ENCODE peak calls at places on chromosome 19, in nine cellular contexts. One of them, this sample, is unnamed.

GRCh38 chr19:44059229-44059628 is 7.4 kb downstream of the ZNF223 start:
- DNase-seq in neural progenitor cell: no peak
- DNase-seq in HCT116: no peak
- DNase-seq in dorsolateral prefrontal cortex: no peak
- DNase-seq in psoas muscle: no peak
- DNase-seq in transverse colon: no peak
- DNase-seq in A549: no peak
- DNase-seq in lower lobe of right lung: no peak
- DNase-seq in heart right ventricle: no peak
- DNase-seq in this sample: no peak

GRCh38 chr19:3687774-3688706 is 12.2 kb downstream of the PIP5K1C start:
- DNase-seq in neural progenitor cell: peak; percentile 47
- DNase-seq in HCT116: no peak
- DNase-seq in dorsolateral prefrontal cortex: peak; percentile 87
- DNase-seq in psoas muscle: no peak
- DNase-seq in transverse colon: peak; percentile 54
- DNase-seq in A549: no peak
- DNase-seq in lower lobe of right lung: peak; percentile 60
- DNase-seq in heart right ventricle: no peak
- DNase-seq in this sample: no peak

GRCh38 chr19:33797821-33798633 is 1.4 kb downstream of the KCTD15 start:
- DNase-seq in neural progenitor cell: peak; percentile 88
- DNase-seq in HCT116: no peak
- DNase-seq in dorsolateral prefrontal cortex: peak; percentile 22
- DNase-seq in psoas muscle: peak; percentile 61
- DNase-seq in transverse colon: peak; percentile 73
- DNase-seq in A549: peak; percentile 67
- DNase-seq in lower lobe of right lung: no peak
- DNase-seq in heart right ventricle: peak; percentile 71
- DNase-seq in this sample: no peak

GRCh38 chr19:45154064-45154827 is 6.5 kb downstream of the NKPD1 start:
- DNase-seq in neural progenitor cell: no peak
- DNase-seq in HCT116: peak; percentile 92
- DNase-seq in dorsolateral prefrontal cortex: no peak
- DNase-seq in psoas muscle: no peak
- DNase-seq in transverse colon: no peak
- DNase-seq in A549: no peak
- DNase-seq in lower lobe of right lung: no peak
- DNase-seq in heart right ventricle: no peak
- DNase-seq in this sample: no peak

GRCh38 chr19:46919324-46919723 is 58.5 kb downstream of the ARHGAP35 start:
- DNase-seq in neural progenitor cell: no peak
- DNase-seq in HCT116: no peak
- DNase-seq in dorsolateral prefrontal cortex: no peak
- DNase-seq in psoas muscle: no peak
- DNase-seq in transverse colon: no peak
- DNase-seq in A549: no peak
- DNase-seq in lower lobe of right lung: no peak
- DNase-seq in heart right ventricle: no peak
- DNase-seq in this sample: no peak

GRCh38 chr19:43639507-43640423 is at the start of gene CADM4:
- DNase-seq in neural progenitor cell: peak; percentile 78
- DNase-seq in HCT116: no peak
- DNase-seq in dorsolateral prefrontal cortex: peak; percentile 60
- DNase-seq in psoas muscle: peak; percentile 56
- DNase-seq in transverse colon: peak; percentile 44
- DNase-seq in A549: no peak
- DNase-seq in lower lobe of right lung: peak; percentile 72
- DNase-seq in heart right ventricle: peak; percentile 16
- DNase-seq in this sample: no peak

GRCh38 chr19:6720369-6721112 is at the start of gene C3:
- DNase-seq in neural progenitor cell: no peak
- DNase-seq in HCT116: no peak
- DNase-seq in dorsolateral prefrontal cortex: no peak
- DNase-seq in psoas muscle: peak; percentile 82
- DNase-seq in transverse colon: no peak
- DNase-seq in A549: peak; percentile 58
- DNase-seq in lower lobe of right lung: peak; percentile 68
- DNase-seq in heart right ventricle: peak; percentile 51
- DNase-seq in this sample: peak; percentile 87

GRCh38 chr19:18633321-18633720 is 3.5 kb upstream of the KLHL26 start:
- DNase-seq in neural progenitor cell: no peak
- DNase-seq in HCT116: no peak
- DNase-seq in dorsolateral prefrontal cortex: no peak
- DNase-seq in psoas muscle: no peak
- DNase-seq in transverse colon: peak; percentile 47
- DNase-seq in A549: no peak
- DNase-seq in lower lobe of right lung: no peak
- DNase-seq in heart right ventricle: no peak
- DNase-seq in this sample: no peak

GRCh38 chr19:47561440-47562045 is 11.4 kb downstream of the ZNF541 start:
- DNase-seq in neural progenitor cell: no peak
- DNase-seq in HCT116: no peak
- DNase-seq in dorsolateral prefrontal cortex: no peak
- DNase-seq in psoas muscle: no peak
- DNase-seq in transverse colon: no peak
- DNase-seq in A549: no peak
- DNase-seq in lower lobe of right lung: no peak
- DNase-seq in heart right ventricle: no peak
- DNase-seq in this sample: no peak

GRCh38 chr19:3590991-3591659 is 5.8 kb downstream of the GIPC3 start:
- DNase-seq in neural progenitor cell: no peak
- DNase-seq in HCT116: no peak
- DNase-seq in dorsolateral prefrontal cortex: no peak
- DNase-seq in psoas muscle: no peak
- DNase-seq in transverse colon: no peak
- DNase-seq in A549: no peak
- DNase-seq in lower lobe of right lung: no peak
- DNase-seq in heart right ventricle: no peak
- DNase-seq in this sample: no peak

GRCh38 chr19:48634424-48635262 is 2.5 kb downstream of the DBP start:
- DNase-seq in neural progenitor cell: peak; percentile 96
- DNase-seq in HCT116: peak; percentile 94
- DNase-seq in dorsolateral prefrontal cortex: peak; percentile 97
- DNase-seq in psoas muscle: peak; percentile 99
- DNase-seq in transverse colon: peak; percentile 98
- DNase-seq in A549: peak; percentile 91
- DNase-seq in lower lobe of right lung: peak; percentile 98
- DNase-seq in heart right ventricle: peak; percentile 97
- DNase-seq in this sample: peak; percentile 97
- H3K27ac ChIP-seq in neural progenitor cell: no peak overlapping the region
- H3K27ac ChIP-seq in HCT116: peak overlapping the region; percentile 95
- H3K27ac ChIP-seq in dorsolateral prefrontal cortex: peak overlapping the region; percentile 99
- H3K27ac ChIP-seq in psoas muscle: peak overlapping the region; percentile 97
- H3K27ac ChIP-seq in transverse colon: peak overlapping the region; percentile 97
- H3K27ac ChIP-seq in A549: peak overlapping the region; percentile 86
- H3K27ac ChIP-seq in lower lobe of right lung: peak overlapping the region; percentile 96
- H3K27ac ChIP-seq in heart right ventricle: peak overlapping the region; percentile 90
- H3K27ac ChIP-seq in this sample: peak overlapping the region; percentile 88

DNA sequence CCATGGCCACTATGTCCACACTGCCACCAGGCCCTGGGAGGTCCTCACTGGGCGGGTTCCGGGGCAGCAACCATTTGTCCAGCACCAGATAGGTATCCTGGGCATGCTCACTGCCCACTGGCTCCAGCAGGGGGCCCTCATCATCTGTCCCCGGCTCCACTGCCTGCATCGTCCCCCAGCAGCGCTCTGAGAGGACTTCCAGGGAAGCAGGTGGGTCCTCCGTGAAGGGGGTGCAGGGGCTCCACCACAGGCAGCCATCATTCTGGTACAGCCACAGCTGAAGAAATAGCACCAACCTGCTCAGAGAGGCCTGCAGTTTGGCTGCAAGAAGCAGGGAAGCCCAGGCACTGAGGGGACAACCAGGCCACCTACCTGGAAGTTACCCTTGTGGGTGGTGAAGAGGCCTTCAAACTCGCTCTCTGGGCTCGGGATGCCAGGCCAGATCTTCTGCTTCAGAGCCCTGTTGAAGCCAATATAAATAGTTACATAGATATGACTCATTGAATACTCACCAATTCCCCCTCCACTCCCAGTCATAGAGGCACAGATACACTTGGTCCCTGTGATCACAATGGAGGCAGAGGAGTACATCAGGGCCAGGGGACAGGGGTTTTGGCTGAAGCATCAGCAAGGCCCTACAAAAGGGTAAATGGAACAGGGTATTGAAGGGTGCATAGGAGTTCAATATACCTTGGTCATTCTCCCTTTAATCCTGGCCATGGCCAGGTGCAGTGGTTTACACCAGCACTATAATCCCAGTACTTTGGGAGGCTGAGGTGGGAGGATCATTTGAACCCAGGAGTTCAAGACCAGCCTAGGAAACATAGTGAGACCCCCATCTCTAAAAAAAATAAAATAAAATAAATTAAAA is 4.1 kb downstream of the SWSAP1 start:
- DNase-seq in neural progenitor cell: peak; percentile 88
- DNase-seq in HCT116: no peak
- DNase-seq in dorsolateral prefrontal cortex: peak; percentile 47
- DNase-seq in psoas muscle: no peak
- DNase-seq in transverse colon: peak; percentile 39
- DNase-seq in A549: peak; percentile 62
- DNase-seq in lower lobe of right lung: peak; percentile 64
- DNase-seq in heart right ventricle: peak; percentile 43
- DNase-seq in this sample: peak; percentile 79
- TF ChIP-seq CTCF in neural progenitor cell: peak; percentile 69
- TF ChIP-seq CTCF in HCT116: peak; percentile 75
- TF ChIP-seq CTCF in dorsolateral prefrontal cortex: peak; percentile 61
- TF ChIP-seq CTCF in psoas muscle: peak; percentile 38
- TF ChIP-seq CTCF in transverse colon: peak; percentile 49
- TF ChIP-seq CTCF in A549: peak; percentile 46
- TF ChIP-seq CTCF in lower lobe of right lung: peak; percentile 67
- TF ChIP-seq CTCF in heart right ventricle: peak; percentile 5
- TF ChIP-seq CTCF in this sample: peak; percentile 55

DNA sequence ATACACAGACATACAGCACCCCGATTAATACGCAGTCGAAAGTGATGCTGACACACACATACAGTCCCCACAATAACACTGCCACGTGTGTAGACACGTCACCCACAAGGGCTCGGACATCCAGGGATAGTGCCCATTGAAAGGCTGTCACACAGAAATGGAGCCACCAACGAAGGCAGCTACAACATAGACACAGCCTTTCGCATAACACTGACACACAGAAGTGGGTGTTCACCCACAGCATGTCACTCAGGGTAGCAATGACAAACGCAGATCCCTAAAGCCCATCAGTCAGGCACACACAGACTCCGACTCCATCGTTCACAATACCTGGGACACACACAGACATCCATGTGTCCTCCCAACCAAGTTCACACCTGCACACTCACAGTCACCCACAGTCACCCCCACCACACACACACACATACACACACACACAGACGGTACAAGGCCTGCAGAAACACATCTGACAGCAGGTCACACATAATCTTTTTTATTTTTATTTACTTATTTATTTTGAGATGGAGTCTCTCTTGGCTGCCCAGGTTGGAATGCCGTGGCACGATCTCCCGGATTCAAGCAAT is 10.4 kb upstream of the NANOS3 start:
- DNase-seq in neural progenitor cell: no peak
- DNase-seq in HCT116: no peak
- DNase-seq in dorsolateral prefrontal cortex: no peak
- DNase-seq in psoas muscle: no peak
- DNase-seq in transverse colon: no peak
- DNase-seq in A549: no peak
- DNase-seq in lower lobe of right lung: no peak
- DNase-seq in heart right ventricle: no peak
- DNase-seq in this sample: no peak
- H3K4me3 ChIP-seq in neural progenitor cell: no peak overlapping the region
- H3K4me3 ChIP-seq in HCT116: no peak overlapping the region
- H3K4me3 ChIP-seq in dorsolateral prefrontal cortex: peak overlapping the region; percentile 66
- H3K4me3 ChIP-seq in psoas muscle: peak overlapping the region; percentile 72
- H3K4me3 ChIP-seq in transverse colon: no peak overlapping the region
- H3K4me3 ChIP-seq in A549: peak overlapping the region; percentile 88
- H3K4me3 ChIP-seq in lower lobe of right lung: peak overlapping the region; percentile 68
- H3K4me3 ChIP-seq in heart right ventricle: peak overlapping the region; percentile 56
- H3K4me3 ChIP-seq in this sample: peak overlapping the region; percentile 85

GRCh38 chr19:28727133-28727834 is 485.7 kb downstream of the UQCRFS1 start:
- DNase-seq in neural progenitor cell: peak; percentile 43
- DNase-seq in HCT116: no peak
- DNase-seq in dorsolateral prefrontal cortex: no peak
- DNase-seq in psoas muscle: no peak
- DNase-seq in transverse colon: no peak
- DNase-seq in A549: no peak
- DNase-seq in lower lobe of right lung: no peak
- DNase-seq in heart right ventricle: no peak
- DNase-seq in this sample: no peak
- H3K27ac ChIP-seq in neural progenitor cell: no peak overlapping the region
- H3K27ac ChIP-seq in HCT116: no peak overlapping the region
- H3K27ac ChIP-seq in dorsolateral prefrontal cortex: no peak overlapping the region
- H3K27ac ChIP-seq in psoas muscle: no peak overlapping the region
- H3K27ac ChIP-seq in transverse colon: no peak overlapping the region
- H3K27ac ChIP-seq in A549: no peak overlapping the region
- H3K27ac ChIP-seq in lower lobe of right lung: no peak overlapping the region
- H3K27ac ChIP-seq in heart right ventricle: no peak overlapping the region
- H3K27ac ChIP-seq in this sample: no peak overlapping the region

GRCh38 chr19:15443838-15444237 is 5.9 kb downstream of the WIZ start:
- DNase-seq in neural progenitor cell: no peak
- DNase-seq in HCT116: no peak
- DNase-seq in dorsolateral prefrontal cortex: peak; percentile 30
- DNase-seq in psoas muscle: peak; percentile 88
- DNase-seq in transverse colon: no peak
- DNase-seq in A549: no peak
- DNase-seq in lower lobe of right lung: no peak
- DNase-seq in heart right ventricle: peak; percentile 56
- DNase-seq in this sample: no peak

GRCh38 chr19:15447057-15447456 is 2.7 kb downstream of the WIZ start:
- DNase-seq in neural progenitor cell: no peak
- DNase-seq in HCT116: no peak
- DNase-seq in dorsolateral prefrontal cortex: no peak
- DNase-seq in psoas muscle: no peak
- DNase-seq in transverse colon: no peak
- DNase-seq in A549: no peak
- DNase-seq in lower lobe of right lung: no peak
- DNase-seq in heart right ventricle: no peak
- DNase-seq in this sample: no peak

GRCh38 chr19:15445227-15445605 is 4.5 kb downstream of the WIZ start:
- DNase-seq in neural progenitor cell: no peak
- DNase-seq in HCT116: no peak
- DNase-seq in dorsolateral prefrontal cortex: no peak
- DNase-seq in psoas muscle: no peak
- DNase-seq in transverse colon: no peak
- DNase-seq in A549: no peak
- DNase-seq in lower lobe of right lung: no peak
- DNase-seq in heart right ventricle: no peak
- DNase-seq in this sample: no peak

GRCh38 chr19:15444505-15445226 is 5.1 kb downstream of the WIZ start:
- DNase-seq in neural progenitor cell: no peak
- DNase-seq in HCT116: no peak
- DNase-seq in dorsolateral prefrontal cortex: no peak
- DNase-seq in psoas muscle: peak; percentile 82
- DNase-seq in transverse colon: no peak
- DNase-seq in A549: no peak
- DNase-seq in lower lobe of right lung: no peak
- DNase-seq in heart right ventricle: no peak
- DNase-seq in this sample: no peak

GRCh38 chr19:15445807-15446376 is 3.9 kb downstream of the WIZ start:
- DNase-seq in neural progenitor cell: no peak
- DNase-seq in HCT116: no peak
- DNase-seq in dorsolateral prefrontal cortex: no peak
- DNase-seq in psoas muscle: peak; percentile 90
- DNase-seq in transverse colon: no peak
- DNase-seq in A549: no peak
- DNase-seq in lower lobe of right lung: no peak
- DNase-seq in heart right ventricle: peak; percentile 80
- DNase-seq in this sample: no peak
- TF ChIP-seq CTCF in neural progenitor cell: no peak
- TF ChIP-seq CTCF in HCT116: no peak
- TF ChIP-seq CTCF in dorsolateral prefrontal cortex: no peak
- TF ChIP-seq CTCF in psoas muscle: no peak
- TF ChIP-seq CTCF in transverse colon: no peak
- TF ChIP-seq CTCF in A549: no peak
- TF ChIP-seq CTCF in lower lobe of right lung: no peak
- TF ChIP-seq CTCF in heart right ventricle: no peak
- TF ChIP-seq CTCF in this sample: no peak

GRCh38 chr19:50567882-50568281 is 353 bp downstream of the LRRC4B start:
- DNase-seq in neural progenitor cell: no peak
- DNase-seq in HCT116: no peak
- DNase-seq in dorsolateral prefrontal cortex: no peak
- DNase-seq in psoas muscle: no peak
- DNase-seq in transverse colon: no peak
- DNase-seq in A549: no peak
- DNase-seq in lower lobe of right lung: no peak
- DNase-seq in heart right ventricle: no peak
- DNase-seq in this sample: no peak
- H3K4me3 ChIP-seq in neural progenitor cell: peak overlapping the region; percentile 67
- H3K4me3 ChIP-seq in HCT116: no peak overlapping the region
- H3K4me3 ChIP-seq in dorsolateral prefrontal cortex: peak overlapping the region; percentile 60
- H3K4me3 ChIP-seq in psoas muscle: peak overlapping the region; percentile 25
- H3K4me3 ChIP-seq in transverse colon: peak overlapping the region; percentile 19
- H3K4me3 ChIP-seq in A549: peak overlapping the region; percentile 55
- H3K4me3 ChIP-seq in lower lobe of right lung: no peak overlapping the region
- H3K4me3 ChIP-seq in heart right ventricle: no peak overlapping the region
- H3K4me3 ChIP-seq in this sample: peak overlapping the region; percentile 54

This sample was measured in coronary artery.